ENCODE peak calls at places on chromosome 15, in four cellular contexts. One of them, this sample, is unnamed.

GRCh38 chr15:59751552-59752413 is 62.7 kb upstream of the BNIP2 start:
- DNase-seq in fibroblast of mammary gland: peak
- DNase-seq in nephron progenitor cell: no peak
- DNase-seq in effector memory CD8-positive, alpha-beta T cell: peak
- DNase-seq in this sample: no peak

GRCh38 chr15:65263313-65263712 is 23.4 kb downstream of the PARP16 start:
- DNase-seq in fibroblast of mammary gland: no peak
- DNase-seq in effector memory CD8-positive, alpha-beta T cell: no peak
- DNase-seq in nephron progenitor cell: no peak
- DNase-seq in this sample: no peak

GRCh38 chr15:96501362-96501761 is 170.9 kb downstream of the NR2F2 start:
- DNase-seq in nephron progenitor cell: no peak
- DNase-seq in fibroblast of mammary gland: no peak
- DNase-seq in effector memory CD8-positive, alpha-beta T cell: no peak
- DNase-seq in this sample: no peak

GRCh38 chr15:66004618-66005262 is 135.4 kb downstream of the RAB11A start:
- DNase-seq in effector memory CD8-positive, alpha-beta T cell: no peak
- DNase-seq in fibroblast of mammary gland: peak
- DNase-seq in nephron progenitor cell: peak
- DNase-seq in this sample: no peak

GRCh38 chr15:96049766-96050165 is 280.7 kb upstream of the NR2F2 start:
- DNase-seq in fibroblast of mammary gland: no peak
- DNase-seq in effector memory CD8-positive, alpha-beta T cell: no peak
- DNase-seq in nephron progenitor cell: no peak
- DNase-seq in this sample: no peak

GRCh38 chr15:95017950-95018349 is 786.6 kb downstream of the MCTP2 start:
- DNase-seq in effector memory CD8-positive, alpha-beta T cell: no peak
- DNase-seq in nephron progenitor cell: no peak
- DNase-seq in fibroblast of mammary gland: no peak
- DNase-seq in this sample: no peak

GRCh38 chr15:79863886-79864285 is 32.9 kb downstream of the MTHFS start:
- DNase-seq in fibroblast of mammary gland: peak
- DNase-seq in effector memory CD8-positive, alpha-beta T cell: no peak
- DNase-seq in nephron progenitor cell: no peak
- DNase-seq in this sample: no peak

GRCh38 chr15:50148362-50148963 is 29.4 kb upstream of the ATP8B4 start:
- DNase-seq in fibroblast of mammary gland: peak
- DNase-seq in nephron progenitor cell: peak
- DNase-seq in effector memory CD8-positive, alpha-beta T cell: no peak
- DNase-seq in this sample: peak

GRCh38 chr15:90095521-90095959 is 6.7 kb downstream of the IDH2 start:
- DNase-seq in nephron progenitor cell: no peak
- DNase-seq in fibroblast of mammary gland: no peak
- DNase-seq in effector memory CD8-positive, alpha-beta T cell: peak
- DNase-seq in this sample: peak

GRCh38 chr15:67127334-67127664 is 61.9 kb downstream of the SMAD3 start:
- DNase-seq in effector memory CD8-positive, alpha-beta T cell: no peak
- DNase-seq in fibroblast of mammary gland: no peak
- DNase-seq in nephron progenitor cell: no peak
- DNase-seq in this sample: no peak